ENCODE peak calls at places on chromosomes 6 and 20, in seven cellular contexts. E is fibroblast of lung, B is colonic mucosa, G is heart left ventricle, V is RWPE2, C is psoas muscle, N is ovary. T is an unnamed sample.

GRCh38 chr6:147508871-147509608 is 550 bp downstream of the SAMD5 start:
- DNase-seq in C (peak; percentile 53), B (peak; percentile 30), V (no peak), N (no peak), G (peak; percentile 32), E (no peak), T (peak; percentile 51)

GRCh38 chr6:170167657-170168159 is 123.2 kb downstream of the DLL1 start:
- DNase-seq in E (no peak), N (no peak), V (peak; percentile 39), B (no peak), C (peak; percentile 58), G (peak; percentile 59), T (no peak)

GRCh38 chr6:78835817-78836216 is 31.5 kb upstream of the IRAK1BP1 start:
- DNase-seq in B (no peak), E (no peak), N (no peak), C (no peak), V (no peak), G (no peak), T (peak; percentile 33)

GRCh38 chr20:57794600-57795346 is 85.0 kb upstream of the PMEPA1 start:
- DNase-seq in V (peak; percentile 65), E (no peak), N (no peak), G (no peak), B (no peak), C (no peak), T (no peak)

GRCh38 chr20:1185781-1186334 is 1.1 kb upstream of the TMEM74B start:
- DNase-seq in N (no peak), G (peak; percentile 47), C (no peak), B (peak; percentile 45), E (peak; percentile 37), V (no peak), T (peak; percentile 78)

GRCh38 chr20:50311308-50312001 is 120.8 kb downstream of the CEBPB start:
- DNase-seq in E (no peak), V (peak; percentile 80), N (no peak), B (no peak), G (no peak), C (no peak), T (no peak)

GRCh38 chr6:159590794-159591193 is 102.2 kb downstream of the SOD2 start:
- DNase-seq in G (no peak), N (no peak), B (no peak), E (no peak), V (no peak), C (no peak), T (no peak)

GRCh38 chr20:62921119-62921687 is 5.1 kb downstream of the DIDO1 start:
- DNase-seq in B (peak; percentile 63), V (peak; percentile 76), N (no peak), G (peak; percentile 53), C (peak; percentile 73), E (peak; percentile 33), T (peak; percentile 61)

GRCh38 chr6:88349511-88349910 is 183.4 kb upstream of the CNR1 start:
- DNase-seq in B (no peak), N (no peak), V (no peak), G (no peak), C (no peak), E (no peak), T (peak; percentile 42)

GRCh38 chr6:168190646-168191443 is 111.8 kb upstream of the FRMD1 start:
- DNase-seq in N (no peak), C (no peak), V (no peak), G (no peak), E (no peak), B (no peak), T (no peak)

GRCh38 chr20:1804554-1804956 is 90.7 kb upstream of the SIRPA start:
- DNase-seq in V (no peak), N (no peak), C (no peak), G (no peak), E (no peak), B (no peak), T (no peak)

GRCh38 chr6:98828210-98828798 is 6.1 kb upstream of the POU3F2 start:
- DNase-seq in B (no peak), E (no peak), G (no peak), N (no peak), V (no peak), C (no peak), T (no peak)

GRCh38 chr20:29689411-29690225 is 1567.8 kb upstream of the DEFB115 start:
- DNase-seq in E (no peak), V (peak; percentile 78), C (peak; percentile 41), G (peak; percentile 28), N (no peak), B (no peak), T (no peak)

GRCh38 chr6:156686940-156687874 is 90.0 kb upstream of the ARID1B start:
- DNase-seq in C (peak; percentile 96), N (peak; percentile 90), E (peak; percentile 90), B (peak; percentile 82), G (peak; percentile 95), V (peak; percentile 73), T (peak; percentile 91)

GRCh38 chr6:12113190-12113578 is 101.1 kb downstream of the HIVEP1 start:
- DNase-seq in E (peak; percentile 51), V (no peak), N (no peak), C (no peak), B (no peak), G (no peak), T (no peak)

GRCh38 chr6:160293844-160294243 is 35.2 kb upstream of the SLC22A2 start:
- DNase-seq in C (no peak), V (no peak), E (no peak), G (no peak), B (peak; percentile 45), N (no peak), T (peak; percentile 15)

GRCh38 chr20:49877254-49877990 is 37.9 kb downstream of the SPATA2 start:
- DNase-seq in V (no peak), B (no peak), E (no peak), G (no peak), N (no peak), C (no peak), T (no peak)

GRCh38 chr20:57335392-57335791 is 5.8 kb downstream of the SPO11 start:
- DNase-seq in B (no peak), G (no peak), C (no peak), E (no peak), V (no peak), N (no peak), T (no peak)

GRCh38 chr6:100461920-100462295 is 2.8 kb downstream of the SIM1 start:
- DNase-seq in C (no peak), N (no peak), B (no peak), V (no peak), G (no peak), E (no peak), T (no peak)

GRCh38 chr6:17419189-17419575 is 25.8 kb downstream of the CAP2 start:
- DNase-seq in C (no peak), V (no peak), N (no peak), E (no peak), B (no peak), G (no peak), T (peak; percentile 14)

GRCh38 chr6:99219788-99220187 is 129.7 kb downstream of the FAXC start:
- DNase-seq in C (no peak), G (no peak), N (no peak), V (no peak), E (no peak), B (no peak), T (peak; percentile 51)

GRCh38 chr6:112331306-112331705 is 15.8 kb upstream of the RFPL4B start:
- DNase-seq in G (no peak), C (no peak), B (no peak), N (no peak), E (peak; percentile 14), V (no peak), T (no peak)

GRCh38 chr20:43838703-43839060 is 76.0 kb upstream of the TOX2 start:
- DNase-seq in V (peak; percentile 63), N (no peak), B (no peak), G (no peak), E (no peak), C (no peak), T (no peak)

GRCh38 chr20:39825950-39826349 is 863.1 kb downstream of the MAFB start:
- DNase-seq in G (no peak), N (no peak), B (no peak), C (no peak), E (no peak), V (no peak), T (no peak)

GRCh38 chr20:17580905-17581304 is 11.0 kb downstream of the DSTN start:
- DNase-seq in C (no peak), G (no peak), V (no peak), B (no peak), N (no peak), E (no peak), T (no peak)

GRCh38 chr6:16761469-16762264 is 407 bp upstream of the ATXN1 start:
- DNase-seq in V (peak; percentile 91), E (peak; percentile 93), N (peak; percentile 90), B (peak; percentile 94), G (peak; percentile 91), C (peak; percentile 93), T (peak; percentile 95)

GRCh38 chr20:59043698-59044097 is 1.1 kb upstream of the PRELID3B start:
- DNase-seq in E (no peak), G (no peak), B (no peak), C (no peak), N (no peak), V (no peak), T (no peak)

GRCh38 chr20:14234666-14235295 is 102.6 kb downstream of the FLRT3 start:
- DNase-seq in E (peak; percentile 47), C (no peak), N (no peak), G (no peak), V (no peak), B (no peak), T (no peak)

GRCh38 chr20:14232650-14233049 is 104.8 kb downstream of the FLRT3 start:
- DNase-seq in V (no peak), N (no peak), B (no peak), C (no peak), G (no peak), E (no peak), T (no peak)

DNA sequence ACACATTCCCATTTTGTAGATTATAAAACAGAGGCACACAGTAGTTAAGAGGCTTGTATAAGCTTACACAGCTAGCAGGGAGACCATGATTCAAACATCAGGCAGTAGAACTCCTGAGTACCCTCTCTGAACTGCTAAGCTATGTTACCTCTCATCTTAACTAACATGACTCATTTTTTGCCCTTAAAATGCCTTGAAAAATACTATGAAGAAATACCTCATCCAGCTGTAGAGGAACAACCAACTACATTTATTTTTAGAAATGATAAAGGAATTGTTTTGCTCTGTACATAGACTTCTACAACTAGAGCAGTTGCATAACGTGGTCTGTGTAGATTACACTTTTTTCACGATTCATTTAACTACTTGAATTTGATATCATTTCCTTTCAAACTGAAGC is 102.1 kb downstream of the FLRT3 start:
- DNase-seq in C (no peak), G (no peak), E (peak; percentile 70), N (no peak), B (no peak), V (no peak), T (no peak)
- H3K27ac ChIP-seq in C (no peak overlapping the region), G (no peak overlapping the region), E (peak overlapping the region; percentile 8), N (no peak overlapping the region), B (no peak overlapping the region), V (peak overlapping the region; percentile 49), T (no peak overlapping the region)

GRCh38 chr20:18717062-18717461 is 96.5 kb upstream of the SCP2D1 start:
- DNase-seq in V (no peak), G (no peak), N (no peak), C (no peak), B (no peak), E (no peak), T (no peak)
- H3K4me1 ChIP-seq in V (no peaks in the 10 kb centered on the region), G (no peaks in the 10 kb centered on the region), N (no peaks in the 10 kb centered on the region), C (no peaks in the 10 kb centered on the region), B (no peaks in the 10 kb centered on the region), E (peaks cover 2% of the 10 kb centered on the region), T (no peaks in the 10 kb centered on the region)

GRCh38 chr20:36209921-36210320 is 26.4 kb upstream of the AAR2 start:
- DNase-seq in V (peak; percentile 78), G (no peak), N (no peak), C (no peak), E (no peak), B (no peak), T (no peak)
- H3K36me3 ChIP-seq in V (no peaks in the 10 kb centered on the region), G (peaks cover 82% of the 10 kb centered on the region), N (no peaks in the 10 kb centered on the region), C (no peaks in the 10 kb centered on the region), E (no peaks in the 10 kb centered on the region), B (no peaks in the 10 kb centered on the region), T (peaks cover 2% of the 10 kb centered on the region)

GRCh38 chr6:42279144-42279781 is 61.6 kb upstream of the MRPS10 start:
- DNase-seq in E (peak; percentile 79), C (peak; percentile 59), B (peak; percentile 85), V (peak; percentile 86), N (peak; percentile 70), G (no peak), T (peak; percentile 54)
- H3K27ac ChIP-seq in E (peak overlapping the region; percentile 65), C (no peak overlapping the region), B (peak overlapping the region; percentile 14), V (peak overlapping the region; percentile 88), N (no peak overlapping the region), G (peak overlapping the region; percentile 56), T (peak overlapping the region; percentile 51)